ENCODE peak calls at places on chromosome 11, in seven cellular contexts. A is endothelial cell; D is GM20000; B is CD4-positive, alpha-beta T cell; R is stomach; V is mammary epithelial cell; I is cardiac muscle cell. M is an unnamed sample.

GRCh38 chr11:31808268-31808667 is 2.9 kb downstream of the PAX6 start:
- DNase-seq in A (no peak), D (no peak), B (no peak), R (no peak), V (no peak), I (no peak), M (peak)

GRCh38 chr11:72705442-72706365 is 31.5 kb upstream of the PDE2A start:
- DNase-seq in A (no peak), D (no peak), B (no peak), R (no peak), V (no peak), I (no peak), M (no peak)

GRCh38 chr11:47607380-47607779 is 13.2 kb upstream of the C1QTNF4 start:
- DNase-seq in A (no peak), D (no peak), B (no peak), R (no peak), V (peak), I (peak), M (no peak)

GRCh38 chr11:86056262-86056911 is 12.5 kb downstream of the PICALM start:
- DNase-seq in A (no peak), D (no peak), B (no peak), R (no peak), V (no peak), I (no peak), M (no peak)

GRCh38 chr11:126281245-126281644 is 1.6 kb upstream of the TIRAP start:
- DNase-seq in A (no peak), D (no peak), B (no peak), R (no peak), V (no peak), I (peak), M (no peak)

GRCh38 chr11:122340607-122341006 is 224.6 kb upstream of the BLID start:
- DNase-seq in A (no peak), D (no peak), B (no peak), R (no peak), V (no peak), I (no peak), M (no peak)

GRCh38 chr11:86644291-86644690 is 28.1 kb downstream of the ME3 start:
- DNase-seq in A (no peak), D (no peak), B (no peak), R (no peak), V (peak), I (no peak), M (no peak)

GRCh38 chr11:33970984-33971466 is 79.1 kb upstream of the LMO2 start:
- DNase-seq in A (peak), D (peak), B (no peak), R (peak), V (peak), I (peak), M (peak)

GRCh38 chr11:46682773-46683752 is 17.4 kb downstream of the ARHGAP1 start:
- DNase-seq in A (no peak), D (no peak), B (no peak), R (no peak), V (peak), I (no peak), M (no peak)

GRCh38 chr11:63915961-63916836 is 765 bp downstream of the RCOR2 start:
- DNase-seq in A (peak), D (peak), B (no peak), R (peak), V (no peak), I (peak), M (peak)

GRCh38 chr11:115652094-115652493 is 147.9 kb upstream of the CADM1 start:
- DNase-seq in A (no peak), D (no peak), B (no peak), R (no peak), V (no peak), I (no peak), M (no peak)

GRCh38 chr11:92391866-92392265 is 167.2 kb downstream of the FAT3 start:
- DNase-seq in A (no peak), D (no peak), B (no peak), R (no peak), V (no peak), I (no peak), M (no peak)

GRCh38 chr11:2275334-2276279 is 5.2 kb upstream of the ASCL2 start:
- DNase-seq in A (peak), D (no peak), B (no peak), R (peak), V (no peak), I (no peak), M (no peak)

GRCh38 chr11:569273-569885 is 6.9 kb upstream of the PHRF1 start:
- DNase-seq in A (no peak), D (no peak), B (no peak), R (peak), V (no peak), I (no peak), M (no peak)

GRCh38 chr11:26753738-26754504 is 32.1 kb upstream of the SLC5A12 start:
- DNase-seq in A (peak), D (peak), B (no peak), R (peak), V (peak), I (peak), M (no peak)

GRCh38 chr11:126647735-126648134 is 292.2 kb downstream of the ST3GAL4 start:
- DNase-seq in A (no peak), D (no peak), B (no peak), R (no peak), V (peak), I (no peak), M (no peak)

GRCh38 chr11:62680825-62681240 is 2.0 kb upstream of the UBXN1 start:
- DNase-seq in A (peak), D (peak), B (no peak), R (peak), V (peak), I (peak), M (peak)

GRCh38 chr11:28337701-28338100 is 229.5 kb downstream of the METTL15 start:
- DNase-seq in A (no peak), D (no peak), B (no peak), R (no peak), V (no peak), I (no peak), M (no peak)

GRCh38 chr11:48177661-48178060 is 38.9 kb upstream of the OR4B1 start:
- DNase-seq in A (no peak), D (no peak), B (no peak), R (no peak), V (no peak), I (no peak), M (no peak)

GRCh38 chr11:69868003-69868865 is 49.0 kb upstream of the FGF3 start:
- DNase-seq in A (no peak), D (no peak), B (no peak), R (no peak), V (no peak), I (no peak), M (no peak)

GRCh38 chr11:88281317-88281712 is 56.2 kb downstream of the CTSC start:
- DNase-seq in A (peak), D (no peak), B (no peak), R (no peak), V (no peak), I (no peak), M (no peak)

GRCh38 chr11:120314861-120315260 is 10.2 kb upstream of the TLCD5 start:
- DNase-seq in A (no peak), D (no peak), B (no peak), R (no peak), V (no peak), I (no peak), M (no peak)

GRCh38 chr11:20367313-20367948 is 3.9 kb downstream of the HTATIP2 start:
- DNase-seq in A (no peak), D (no peak), B (no peak), R (peak), V (peak), I (no peak), M (peak)

GRCh38 chr11:120906752-120907151 is 117.2 kb upstream of the TBCEL start:
- DNase-seq in A (no peak), D (no peak), B (no peak), R (no peak), V (no peak), I (no peak), M (no peak)

GRCh38 chr11:23284626-23285025 is 424.4 kb upstream of the CCDC179 start:
- DNase-seq in A (no peak), D (no peak), B (no peak), R (no peak), V (no peak), I (no peak), M (no peak)

GRCh38 chr11:58958500-58958899 is 19.2 kb downstream of the GLYATL1 start:
- DNase-seq in A (peak), D (peak), B (no peak), R (peak), V (no peak), I (peak), M (peak)

GRCh38 chr11:93659841-93660240 is 1.6 kb upstream of the CEP295 start:
- DNase-seq in A (no peak), D (no peak), B (no peak), R (no peak), V (no peak), I (no peak), M (no peak)

GRCh38 chr11:96215094-96215782 is 127.8 kb downstream of the MAML2 start:
- DNase-seq in A (no peak), D (peak), B (peak), R (no peak), V (no peak), I (no peak), M (peak)

GRCh38 chr11:79950741-79951140 is 509.9 kb upstream of the TENM4 start:
- DNase-seq in A (no peak), D (no peak), B (no peak), R (no peak), V (no peak), I (no peak), M (no peak)

GRCh38 chr11:79956061-79956460 is 515.2 kb upstream of the TENM4 start:
- DNase-seq in A (no peak), D (no peak), B (no peak), R (no peak), V (no peak), I (no peak), M (no peak)

GRCh38 chr11:79949574-79949973 is 508.7 kb upstream of the TENM4 start:
- DNase-seq in A (no peak), D (no peak), B (no peak), R (no peak), V (no peak), I (no peak), M (no peak)

GRCh38 chr11:79953629-79954028 is 512.8 kb upstream of the TENM4 start:
- DNase-seq in A (no peak), D (no peak), B (no peak), R (no peak), V (no peak), I (no peak), M (no peak)

DNA sequence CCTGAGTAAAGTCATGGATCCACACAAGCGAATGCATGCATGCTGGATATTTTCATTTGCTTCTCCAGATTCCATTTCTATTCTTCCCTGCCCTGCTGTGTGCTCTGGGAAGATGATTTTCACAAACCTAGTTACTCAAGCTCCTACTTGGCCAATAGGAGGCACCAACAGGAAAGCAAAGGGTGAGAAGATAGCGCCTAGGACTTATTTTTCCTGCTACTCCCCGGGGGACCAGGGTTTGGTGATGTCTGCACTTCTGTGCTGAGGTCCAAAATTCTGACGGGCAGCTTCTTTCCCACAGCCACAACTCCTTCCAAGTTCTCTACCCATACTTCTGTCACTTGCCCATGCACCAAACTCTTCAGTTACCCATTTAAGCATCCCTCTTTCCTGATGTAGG is 509.3 kb upstream of the TENM4 start:
- DNase-seq in A (no peak), D (no peak), B (no peak), R (no peak), V (no peak), I (no peak), M (no peak)
- TF ChIP-seq CTCF in A (no peak), D (no peak), B (no peak), R (no peak), V (no peak), I (no peak), M (no peak)

DNA sequence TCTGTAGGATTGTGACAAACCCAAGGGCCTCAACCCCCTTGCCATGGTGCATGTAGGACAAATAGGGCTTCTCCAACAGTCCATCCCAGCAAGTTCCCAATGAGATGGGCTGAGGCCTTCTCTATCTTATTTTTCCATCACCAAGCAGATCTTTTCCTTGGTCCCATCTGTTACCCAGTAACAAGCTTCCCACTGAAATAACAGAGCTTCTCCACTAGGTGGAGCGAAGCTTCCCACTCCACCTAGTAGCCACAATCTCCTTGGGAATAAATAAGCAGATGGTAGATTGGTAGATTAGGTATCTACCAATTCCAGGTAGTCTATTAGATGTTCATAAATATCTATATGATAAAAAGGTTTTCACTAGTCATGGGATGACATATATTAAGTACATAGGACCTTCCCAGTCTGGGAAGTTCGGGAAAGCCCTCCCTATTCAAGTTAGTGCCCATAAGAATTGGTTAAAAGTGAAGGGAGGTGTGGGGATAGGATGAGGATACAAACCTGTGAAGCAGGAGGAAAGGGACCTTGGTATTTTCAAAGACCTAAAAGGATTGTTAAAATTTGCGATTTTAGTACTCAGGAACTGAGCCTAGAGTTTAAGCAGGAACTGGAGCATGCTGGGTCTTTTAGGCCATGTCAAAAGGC is 5.9 kb upstream of the OR52L1 start:
- DNase-seq in A (no peak), D (peak), B (no peak), R (no peak), V (peak), I (peak), M (peak)
- TF ChIP-seq CTCF in A (peak), D (peak), B (no peak), R (no peak), V (peak), I (peak), M (peak)

GRCh38 chr11:129766858-129767604 is 48.6 kb upstream of the TMEM45B start:
- DNase-seq in A (peak), D (no peak), B (peak), R (peak), V (peak), I (peak), M (no peak)
- TF ChIP-seq CTCF in A (peak), D (peak), B (peak), R (no peak), V (peak), I (peak), M (peak)

DNA sequence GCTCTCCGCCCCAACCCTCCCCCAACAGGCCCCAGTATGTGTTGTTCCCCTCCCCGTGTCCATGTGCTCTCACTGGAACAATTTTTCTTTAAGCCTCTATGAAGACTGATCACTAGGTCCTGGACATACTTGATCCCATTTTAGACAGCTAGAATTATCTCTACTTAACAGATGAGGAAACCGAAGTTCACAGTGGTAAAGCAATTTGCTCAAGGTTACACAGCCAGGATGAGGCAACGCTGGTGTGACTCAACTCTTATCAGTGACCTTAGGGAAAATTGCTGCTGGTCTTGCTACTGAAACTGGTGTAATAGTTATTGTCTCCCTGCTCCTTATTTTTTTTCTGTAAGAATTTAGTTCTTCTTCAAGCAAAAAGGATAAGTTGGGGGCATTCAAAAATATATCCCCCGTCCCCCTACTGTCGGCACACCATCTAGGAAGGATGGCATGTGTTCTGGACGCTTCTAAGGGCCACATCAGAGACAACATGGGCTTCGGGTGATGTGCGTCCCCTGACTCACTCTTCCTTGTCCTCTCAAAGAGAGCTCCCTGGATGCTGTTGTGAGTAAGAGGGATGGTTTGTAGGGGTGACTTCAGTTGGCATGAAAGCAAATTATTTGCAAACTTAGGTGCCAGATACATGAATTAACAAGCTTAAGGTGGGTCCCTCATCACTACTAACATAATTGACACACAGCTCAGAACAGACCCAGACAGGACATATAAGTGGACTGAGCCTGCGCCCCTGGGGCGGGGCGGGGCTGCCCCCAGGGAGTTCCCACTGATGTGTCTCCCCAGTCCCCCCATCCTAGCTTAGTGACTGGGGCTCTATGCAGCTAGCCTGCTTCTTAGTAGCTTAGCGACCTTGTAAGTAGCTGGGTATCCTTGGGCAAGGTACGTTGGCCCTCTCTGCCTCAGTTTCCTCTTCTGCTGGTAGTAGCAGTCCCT is 23.6 kb upstream of the ALX4 start:
- DNase-seq in A (no peak), D (no peak), B (no peak), R (no peak), V (peak), I (no peak), M (no peak)
- TF ChIP-seq CTCF in A (no peak), D (no peak), B (no peak), R (no peak), V (no peak), I (no peak), M (no peak)

DNA sequence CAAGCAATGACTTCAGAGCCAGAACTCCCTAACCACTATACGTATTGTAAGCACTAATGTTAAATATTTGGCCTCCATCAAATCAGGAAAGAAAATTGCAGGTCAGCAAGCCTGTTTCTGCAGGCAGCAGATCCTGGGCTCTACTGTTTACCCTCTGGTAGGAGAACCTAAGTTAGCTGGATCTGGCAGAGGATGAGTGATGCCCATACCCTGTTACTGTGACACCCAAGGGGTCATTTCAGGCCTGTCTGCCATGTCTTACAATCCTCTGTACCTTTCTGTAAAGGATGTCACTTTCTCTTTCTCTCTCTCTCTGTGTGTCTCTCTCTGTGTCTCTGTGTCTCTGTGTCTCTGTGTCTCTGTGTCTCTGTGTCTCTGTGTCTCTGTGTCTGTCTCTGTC is 106.9 kb downstream of the CSNK2A3 start:
- DNase-seq in A (no peak), D (no peak), B (no peak), R (no peak), V (no peak), I (no peak), M (no peak)
- TF ChIP-seq CTCF in A (no peak), D (no peak), B (no peak), R (no peak), V (no peak), I (no peak), M (no peak)

M was measured in GM13977.